ENCODE peak calls at places on chromosomes 4 and X, in seven cellular contexts. B is Karpas-422; U is OCI-LY7; J is tibial artery; C is fibroblast of lung; T is heart left ventricle; G is CD8-positive, alpha-beta memory T cell. D is an unnamed sample. For H3K36me3, the result is how much of the 10 kb centered on the place peaks cover.

GRCh38 chr4:154492288-154492687 is 689 bp upstream of the DCHS2 start:
- DNase-seq in B (no peak), U (no peak), J (no peak), C (no peak), T (no peak), G (no peak), D (no peak)

GRCh38 chr4:138898282-138898681 is 117.3 kb upstream of the NOCT start:
- DNase-seq in B (no peak), U (no peak), J (no peak), C (peak), T (no peak), G (no peak), D (no peak)

GRCh38 chr4:177079327-177079726 is 230.3 kb upstream of the NEIL3 start:
- DNase-seq in B (no peak), U (no peak), J (no peak), C (no peak), T (no peak), G (no peak), D (no peak)

GRCh38 chr4:89305712-89306437 is 1.7 kb downstream of the GPRIN3 start:
- DNase-seq in B (no peak), U (no peak), J (no peak), C (peak), T (no peak), G (no peak), D (peak)

GRCh38 chr4:24793219-24794005 is 2.0 kb upstream of the SOD3 start:
- DNase-seq in B (no peak), U (no peak), J (no peak), C (peak), T (no peak), G (no peak), D (no peak)

GRCh38 chr4:39718366-39719323 is 20.7 kb downstream of the UBE2K start:
- DNase-seq in B (no peak), U (no peak), J (peak), C (peak), T (no peak), G (no peak), D (no peak)

GRCh38 chr4:89836031-89836777 is 757 bp downstream of the SNCA start:
- DNase-seq in B (no peak), U (no peak), J (no peak), C (no peak), T (no peak), G (no peak), D (no peak)

GRCh38 chrX:23864719-23865349 is 42.9 kb downstream of the APOO start:
- DNase-seq in B (no peak), U (no peak), J (no peak), C (no peak), T (no peak), G (no peak), D (no peak)

GRCh38 chrX:149370097-149370496 is 135.0 kb downstream of the IDS start:
- DNase-seq in B (no peak), U (no peak), J (no peak), C (peak), T (no peak), G (no peak), D (no peak)

GRCh38 chr4:95728145-95728544 is 111.7 kb upstream of the PDHA2 start:
- DNase-seq in B (no peak), U (no peak), J (no peak), C (peak), T (no peak), G (no peak), D (no peak)

GRCh38 chr4:166527500-166527899 is 654.5 kb downstream of the TLL1 start:
- DNase-seq in B (no peak), U (no peak), J (no peak), C (peak), T (no peak), G (no peak), D (no peak)

GRCh38 chrX:9701790-9702189 is 63.9 kb downstream of the GPR143 start:
- DNase-seq in B (no peak), U (no peak), J (no peak), C (no peak), T (no peak), G (no peak), D (no peak)

GRCh38 chr4:152936446-152937279 is 540 bp downstream of the FHDC1 start:
- DNase-seq in B (no peak), U (no peak), J (no peak), C (peak), T (peak), G (no peak), D (peak)

GRCh38 chr4:31968842-31969241 is 1248.7 kb downstream of the PCDH7 start:
- DNase-seq in B (no peak), U (no peak), J (no peak), C (no peak), T (no peak), G (no peak), D (no peak)

GRCh38 chr4:100839712-100840111 is 321.9 kb upstream of the EMCN start:
- DNase-seq in B (no peak), U (no peak), J (no peak), C (no peak), T (no peak), G (no peak), D (no peak)

GRCh38 chr4:110475881-110476818 is at the start of gene ENPEP:
- DNase-seq in B (no peak), U (no peak), J (no peak), C (peak), T (peak), G (peak), D (no peak)

GRCh38 chrX:40646489-40647306 is 663 bp downstream of the CXorf38 start:
- DNase-seq in B (peak), U (peak), J (peak), C (peak), T (peak), G (peak), D (peak)

GRCh38 chr4:26354491-26354890 is 33.7 kb downstream of the RBPJ start:
- DNase-seq in B (no peak), U (no peak), J (no peak), C (no peak), T (no peak), G (no peak), D (no peak)

GRCh38 chrX:1609759-1610158 is 5.1 kb upstream of the ASMT start:
- DNase-seq in B (no peak), U (no peak), J (no peak), C (no peak), T (no peak), G (no peak), D (no peak)

GRCh38 chrX:111181883-111182400 is 86.0 kb downstream of the PAK3 start:
- DNase-seq in B (no peak), U (no peak), J (no peak), C (no peak), T (no peak), G (no peak), D (no peak)

GRCh38 chr4:95619525-95620443 is 71.0 kb upstream of the UNC5C start:
- DNase-seq in B (no peak), U (no peak), J (no peak), C (no peak), T (no peak), G (no peak), D (no peak)

GRCh38 chrX:43559643-43560042 is 96.5 kb upstream of the MAOA start:
- DNase-seq in B (peak), U (peak), J (peak), C (peak), T (peak), G (peak), D (peak)

GRCh38 chr4:74874785-74875367 is 58.0 kb upstream of the PARM1 start:
- DNase-seq in B (peak), U (peak), J (no peak), C (peak), T (peak), G (no peak), D (peak)

GRCh38 chr4:173218411-173219125 is 50.0 kb downstream of the GALNT7 start:
- DNase-seq in B (no peak), U (no peak), J (no peak), C (peak), T (no peak), G (no peak), D (no peak)

GRCh38 chrX:38514014-38514854 is 47.1 kb upstream of the TSPAN7 start:
- DNase-seq in B (no peak), U (no peak), J (no peak), C (no peak), T (no peak), G (no peak), D (no peak)

GRCh38 chrX:68936608-68937007 is 107.8 kb downstream of the EFNB1 start:
- DNase-seq in B (no peak), U (no peak), J (no peak), C (peak), T (no peak), G (no peak), D (no peak)

GRCh38 chr4:125070869-125071268 is 243.9 kb upstream of the FAT4 start:
- DNase-seq in B (no peak), U (no peak), J (no peak), C (no peak), T (no peak), G (no peak), D (no peak)

GRCh38 chrX:49177338-49177833 is 5.7 kb downstream of the PLP2 start:
- DNase-seq in B (peak), U (no peak), J (no peak), C (no peak), T (no peak), G (no peak), D (no peak)

GRCh38 chr4:110625593-110626292 is 2.9 kb upstream of the PITX2 start:
- DNase-seq in B (no peak), U (no peak), J (no peak), C (no peak), T (no peak), G (no peak), D (no peak)

GRCh38 chrX:30812326-30812725 is 76.7 kb downstream of the TAB3 start:
- DNase-seq in B (peak), U (peak), J (no peak), C (no peak), T (no peak), G (no peak), D (no peak)

GRCh38 chrX:113929004-113929403 is 654.9 kb upstream of the HTR2C start:
- DNase-seq in B (peak), U (peak), J (no peak), C (peak), T (no peak), G (no peak), D (no peak)

GRCh38 chrX:18899796-18900380 is 84.0 kb downstream of the PHKA2 start:
- DNase-seq in B (no peak), U (no peak), J (no peak), C (peak), T (no peak), G (no peak), D (no peak)

GRCh38 chr4:5824635-5825034 is 68.3 kb downstream of the CRMP1 start:
- DNase-seq in B (peak), U (peak), J (no peak), C (peak), T (no peak), G (peak), D (no peak)

GRCh38 chr4:83535520-83535944 is 376 bp upstream of the GPAT3 start:
- DNase-seq in B (no peak), U (no peak), J (peak), C (peak), T (peak), G (peak), D (peak)

GRCh38 chr4:108146819-108147218 is 21.9 kb downstream of the LEF1 start:
- DNase-seq in B (no peak), U (no peak), J (no peak), C (no peak), T (no peak), G (no peak), D (no peak)
- H3K36me3 ChIP-seq in B (under half), U (half or more), J (under half), C (under half), T (under half), G (under half), D (under half)

GRCh38 chrX:57595381-57595811 is 3.6 kb downstream of the ZXDB start:
- DNase-seq in B (no peak), U (no peak), J (no peak), C (peak), T (peak), G (no peak), D (peak)

GRCh38 chrX:57596109-57596870 is 4.5 kb downstream of the ZXDB start:
- DNase-seq in B (no peak), U (no peak), J (no peak), C (no peak), T (no peak), G (no peak), D (no peak)
- H3K27ac ChIP-seq in B (no peak), U (no peak), J (peak), C (peak), T (peak), G (no peak), D (no peak)

DNA sequence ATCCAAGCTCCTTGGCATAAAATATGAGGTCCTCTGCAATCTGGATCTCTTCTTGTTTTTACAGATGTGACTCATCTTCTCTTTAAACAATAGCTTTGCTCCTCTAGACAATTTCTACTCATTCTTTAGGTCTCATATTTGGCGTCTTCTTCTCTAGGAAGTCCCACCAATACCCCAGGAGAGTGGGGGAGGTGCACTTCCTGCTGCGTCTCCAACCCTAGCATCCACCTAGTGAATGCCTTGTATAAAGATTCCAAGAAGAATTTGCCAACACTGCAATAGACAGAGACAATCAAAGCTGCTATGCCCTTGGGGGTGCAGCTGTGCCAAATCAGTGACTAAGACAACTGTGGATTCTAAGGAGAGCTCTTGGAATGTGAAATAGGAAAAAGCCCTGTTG is 45.7 kb upstream of the SLC10A7 start:
- DNase-seq in B (no peak), U (no peak), J (no peak), C (peak), T (no peak), G (no peak), D (no peak)
- H3K36me3 ChIP-seq in B (under half), U (under half), J (under half), C (under half), T (under half), G (under half), D (under half)

DNA sequence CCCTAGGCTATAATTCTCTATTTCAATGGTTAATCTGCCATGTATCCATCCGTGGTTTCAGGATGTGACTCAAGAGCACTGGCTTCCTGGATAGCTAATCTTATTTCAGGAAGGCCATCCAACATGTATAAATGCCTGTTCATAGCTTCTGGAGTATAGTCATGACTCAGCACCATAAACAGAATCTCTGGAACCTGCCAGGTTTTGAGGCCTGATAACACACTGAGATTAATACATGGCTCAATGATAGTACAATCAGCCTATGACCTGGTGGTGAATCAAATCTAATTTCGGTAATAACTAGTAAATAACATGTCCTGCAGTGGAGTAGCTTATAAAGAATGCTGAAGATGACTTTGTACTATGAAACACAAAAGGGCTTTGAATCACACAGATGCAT is 5.7 kb upstream of the IL13RA2 start:
- DNase-seq in B (no peak), U (no peak), J (no peak), C (peak), T (no peak), G (no peak), D (no peak)
- H3K27ac ChIP-seq in B (no peak), U (no peak), J (no peak), C (peak), T (no peak), G (no peak), D (no peak)

GRCh38 chr4:6917445-6918241 is 8.0 kb downstream of the TBC1D14 start:
- DNase-seq in B (peak), U (peak), J (no peak), C (peak), T (peak), G (peak), D (no peak)

GRCh38 chr4:6916069-6916586 is 6.5 kb downstream of the TBC1D14 start:
- DNase-seq in B (no peak), U (no peak), J (no peak), C (no peak), T (no peak), G (no peak), D (no peak)

GRCh38 chr4:6915041-6916005 is 5.7 kb downstream of the TBC1D14 start:
- DNase-seq in B (no peak), U (no peak), J (no peak), C (no peak), T (no peak), G (no peak), D (no peak)

GRCh38 chr4:6918345-6918744 is 8.7 kb downstream of the TBC1D14 start:
- DNase-seq in B (no peak), U (peak), J (no peak), C (no peak), T (no peak), G (no peak), D (peak)

GRCh38 chr4:6916587-6917444 is 7.2 kb downstream of the TBC1D14 start:
- DNase-seq in B (no peak), U (no peak), J (no peak), C (peak), T (no peak), G (peak), D (peak)
- H3K36me3 ChIP-seq in B (under half), U (under half), J (under half), C (under half), T (under half), G (under half), D (under half)

GRCh38 chr4:92339671-92340070 is 35.9 kb downstream of the GRID2 start:
- DNase-seq in B (no peak), U (no peak), J (no peak), C (peak), T (no peak), G (no peak), D (no peak)

GRCh38 chr4:92346289-92346688 is 42.5 kb downstream of the GRID2 start:
- DNase-seq in B (no peak), U (no peak), J (no peak), C (no peak), T (no peak), G (no peak), D (no peak)

GRCh38 chr4:92344216-92344615 is 40.5 kb downstream of the GRID2 start:
- DNase-seq in B (no peak), U (no peak), J (no peak), C (no peak), T (no peak), G (no peak), D (no peak)
- H3K27ac ChIP-seq in B (no peak), U (no peak), J (no peak), C (no peak), T (no peak), G (no peak), D (no peak)

DNA sequence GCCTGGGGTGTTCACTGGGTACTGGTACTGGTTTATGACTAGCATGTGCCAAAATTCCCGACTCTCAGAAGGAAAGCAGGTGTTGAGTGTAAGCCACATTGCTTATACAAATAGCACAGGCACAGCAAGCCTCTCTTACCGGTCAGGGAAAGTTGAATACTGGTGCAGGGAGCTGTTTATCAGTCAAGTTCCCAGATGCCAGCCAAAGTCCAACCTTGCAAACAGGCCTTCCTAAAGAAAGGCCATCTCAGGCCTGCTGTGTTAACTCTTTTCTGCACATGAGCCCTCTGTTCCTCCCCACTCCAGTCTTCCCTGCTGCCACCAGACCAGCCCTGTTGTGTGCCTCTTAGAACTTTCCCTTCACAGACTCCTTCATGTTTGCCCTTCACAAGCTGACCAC is 34.2 kb downstream of the PKD2 start:
- DNase-seq in B (no peak), U (no peak), J (no peak), C (no peak), T (no peak), G (no peak), D (no peak)
- H3K36me3 ChIP-seq in B (half or more), U (under half), J (half or more), C (under half), T (half or more), G (under half), D (under half)

DNA sequence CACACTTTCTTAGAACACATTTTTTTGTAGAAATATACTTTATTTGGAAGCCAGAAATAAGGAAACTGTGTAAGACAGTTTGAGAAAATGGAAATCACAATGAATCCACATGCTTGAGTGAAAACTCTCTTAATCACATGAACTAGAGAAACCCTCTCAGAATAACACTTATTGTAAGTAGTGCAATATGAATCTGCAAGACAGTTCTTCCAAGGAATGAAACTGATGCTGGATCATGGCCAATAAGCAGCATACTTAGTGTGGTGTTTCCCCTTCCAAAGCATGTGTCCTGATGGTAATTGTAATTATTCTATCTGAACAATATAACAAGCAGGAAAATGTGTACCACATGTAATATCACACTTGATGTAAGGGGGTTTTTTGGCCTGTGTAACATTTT is 1870.5 kb upstream of the TENM3 start:
- DNase-seq in B (no peak), U (no peak), J (no peak), C (no peak), T (no peak), G (no peak), D (no peak)
- H3K27ac ChIP-seq in B (no peak), U (no peak), J (no peak), C (no peak), T (no peak), G (no peak), D (no peak)

GRCh38 chr4:99082192-99082591 is 6.4 kb downstream of the ADH5 start:
- DNase-seq in B (no peak), U (no peak), J (no peak), C (no peak), T (no peak), G (no peak), D (no peak)

GRCh38 chr4:99079625-99080295 is 8.8 kb downstream of the ADH5 start:
- DNase-seq in B (no peak), U (no peak), J (no peak), C (no peak), T (no peak), G (no peak), D (no peak)

GRCh38 chr4:99088485-99089365 is at the start of gene ADH5:
- DNase-seq in B (peak), U (peak), J (peak), C (peak), T (peak), G (peak), D (peak)

GRCh38 chr4:99087887-99088484 is 602 bp downstream of the ADH5 start:
- DNase-seq in B (peak), U (peak), J (peak), C (peak), T (peak), G (no peak), D (peak)

GRCh38 chr4:99084595-99084994 is 4.0 kb downstream of the ADH5 start:
- DNase-seq in B (no peak), U (no peak), J (no peak), C (no peak), T (no peak), G (no peak), D (no peak)
- H3K36me3 ChIP-seq in B (under half), U (half or more), J (half or more), C (under half), T (half or more), G (half or more), D (under half)

D was measured in CD4-positive, alpha-beta memory T cell.